ENCODE peak calls at places on chromosomes 16 and 17, in six cellular contexts. V is MM.1S, K is breast epithelium, O is mammary epithelial cell, Q is tibial nerve, G is cardiac muscle cell. W is an unnamed sample.

GRCh38 chr17:47705536-47706481 is 11.8 kb downstream of the TBKBP1 start:
- DNase-seq in V (no peak), K (no peak), O (no peak), Q (no peak), G (no peak), W (no peak)

GRCh38 chr17:61474235-61474927 is 22.2 kb downstream of the TBX4 start:
- DNase-seq in V (no peak), K (peak; percentile 52), O (peak; percentile 98), Q (no peak), G (peak; percentile 27), W (peak; percentile 96)

GRCh38 chr17:50163846-50164696 is 1.7 kb upstream of the SGCA start:
- DNase-seq in V (no peak), K (peak; percentile 81), O (no peak), Q (no peak), G (no peak), W (no peak)

GRCh38 chr17:35900280-35900679 is 20.1 kb upstream of the CCL5 start:
- DNase-seq in V (no peak), K (no peak), O (no peak), Q (no peak), G (no peak), W (no peak)

GRCh38 chr17:79941088-79942010 is 94.3 kb downstream of the TBC1D16 start:
- DNase-seq in V (no peak), K (no peak), O (no peak), Q (no peak), G (no peak), W (no peak)

GRCh38 chr17:80487511-80487910 is 11.1 kb upstream of the NPTX1 start:
- DNase-seq in V (no peak), K (no peak), O (no peak), Q (no peak), G (no peak), W (no peak)

GRCh38 chr16:1657841-1658240 is 20.2 kb upstream of the JPT2 start:
- DNase-seq in V (no peak), K (no peak), O (no peak), Q (no peak), G (no peak), W (no peak)

GRCh38 chr16:8675183-8676159 is 1.1 kb downstream of the ABAT start:
- DNase-seq in V (no peak), K (no peak), O (no peak), Q (no peak), G (peak; percentile 18), W (no peak)

GRCh38 chr16:2008631-2009301 is 855 bp downstream of the ZNF598 start:
- DNase-seq in V (peak; percentile 34), K (no peak), O (no peak), Q (no peak), G (peak; percentile 58), W (no peak)

GRCh38 chr16:80063028-80063767 is 462.7 kb upstream of the MAF start:
- DNase-seq in V (no peak), K (no peak), O (no peak), Q (no peak), G (no peak), W (no peak)

GRCh38 chr16:29702307-29702706 is 23.3 kb downstream of the QPRT start:
- DNase-seq in V (peak; percentile 30), K (no peak), O (no peak), Q (no peak), G (no peak), W (no peak)

GRCh38 chr17:58248955-58249269 is 10.5 kb downstream of the LPO start:
- DNase-seq in V (no peak), K (no peak), O (no peak), Q (no peak), G (no peak), W (no peak)

GRCh38 chr17:52297230-52298010 is 138.9 kb upstream of the CA10 start:
- DNase-seq in V (no peak), K (no peak), O (peak; percentile 24), Q (no peak), G (no peak), W (no peak)

GRCh38 chr17:78486946-78487680 is 90.1 kb downstream of the DNAH17 start:
- DNase-seq in V (no peak), K (no peak), O (no peak), Q (no peak), G (no peak), W (no peak)

GRCh38 chr16:8849411-8850011 is 19.3 kb downstream of the CARHSP1 start:
- DNase-seq in V (no peak), K (no peak), O (no peak), Q (no peak), G (peak; percentile 84), W (no peak)

GRCh38 chr16:23248261-23249194 is 53.6 kb upstream of the SCNN1B start:
- DNase-seq in V (no peak), K (peak; percentile 63), O (peak; percentile 79), Q (no peak), G (no peak), W (no peak)

DNA sequence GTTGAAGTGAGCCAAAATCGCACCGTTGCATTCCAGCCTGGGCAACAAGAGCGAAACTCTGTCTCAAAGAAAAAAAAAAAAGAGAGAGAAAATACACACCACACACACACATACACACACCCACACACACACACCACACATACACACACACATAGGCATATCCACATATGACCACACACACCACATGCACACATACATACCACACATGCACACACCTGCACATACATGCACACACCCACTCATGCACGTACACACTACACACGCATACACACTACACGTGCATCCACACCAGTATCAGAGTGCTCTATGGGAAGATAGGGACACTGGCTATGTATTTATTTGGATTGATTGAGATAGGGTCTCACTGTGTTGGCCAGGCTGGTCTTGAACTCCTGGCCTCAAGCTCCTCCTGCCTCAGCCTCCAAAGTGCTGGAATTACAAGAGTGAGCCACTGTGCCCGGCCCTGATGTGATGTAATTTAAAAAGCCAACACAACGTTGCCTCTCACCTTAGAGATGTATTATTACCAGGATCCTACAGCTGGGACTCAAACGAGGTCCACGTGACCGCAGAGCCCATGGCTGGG is 17.8 kb upstream of the GINS2 start:
- DNase-seq in V (no peak), K (no peak), O (no peak), Q (no peak), G (no peak), W (no peak)
- H3K27ac ChIP-seq in V (no peak overlapping the region), K (no peak overlapping the region), O (no peak overlapping the region), Q (no peak overlapping the region), G (no peak overlapping the region), W (no peak overlapping the region)

GRCh38 chr17:40605301-40605700 is 40.0 kb upstream of the CCR7 start:
- DNase-seq in V (no peak), K (no peak), O (no peak), Q (no peak), G (no peak), W (no peak)

GRCh38 chr17:40607641-40608040 is 40.0 kb downstream of the SMARCE1 start:
- DNase-seq in V (no peak), K (no peak), O (no peak), Q (no peak), G (no peak), W (no peak)

GRCh38 chr17:40606548-40607353 is 40.9 kb downstream of the SMARCE1 start:
- DNase-seq in V (no peak), K (no peak), O (no peak), Q (no peak), G (no peak), W (no peak)

GRCh38 chr17:40610359-40610758 is 37.3 kb downstream of the SMARCE1 start:
- DNase-seq in V (no peak), K (no peak), O (no peak), Q (no peak), G (no peak), W (no peak)

DNA sequence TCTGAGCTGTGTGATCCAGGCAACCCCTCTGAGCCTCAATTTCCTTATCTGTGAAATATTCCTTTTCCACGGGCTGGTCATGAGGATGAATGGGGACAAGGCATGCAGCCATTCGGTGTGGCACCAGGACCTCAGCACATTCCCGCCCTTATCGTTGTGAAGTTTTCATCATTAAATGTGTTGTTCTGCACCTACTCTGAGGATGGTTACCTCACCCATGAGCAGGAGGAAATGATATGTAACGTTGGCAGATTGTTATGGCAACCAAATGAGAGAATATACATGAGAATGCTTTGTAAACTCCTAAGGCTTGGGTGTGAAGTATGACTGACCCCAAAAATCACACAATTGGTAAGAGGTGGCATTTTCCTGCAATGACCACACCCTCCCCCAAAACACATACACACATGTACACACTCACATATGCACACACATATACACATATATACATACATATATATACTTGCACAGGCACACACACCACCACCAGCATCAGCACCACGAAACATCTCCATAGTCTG is 39.5 kb downstream of the SMARCE1 start:
- DNase-seq in V (no peak), K (no peak), O (no peak), Q (no peak), G (no peak), W (no peak)
- H3K27ac ChIP-seq in V (no peak overlapping the region), K (peak overlapping the region; percentile 84), O (no peak overlapping the region), Q (no peak overlapping the region), G (no peak overlapping the region), W (no peak overlapping the region)

GRCh38 chr16:58516768-58517107 is 1.4 kb downstream of the SETD6 start:
- DNase-seq in V (no peak), K (no peak), O (no peak), Q (no peak), G (no peak), W (no peak)

GRCh38 chr16:58518083-58518979 is 3.0 kb downstream of the SETD6 start:
- DNase-seq in V (no peak), K (no peak), O (no peak), Q (no peak), G (no peak), W (no peak)

GRCh38 chr16:58518980-58519368 is 3.7 kb downstream of the SETD6 start:
- DNase-seq in V (no peak), K (no peak), O (no peak), Q (no peak), G (no peak), W (no peak)

GRCh38 chr16:58515871-58516767 is 802 bp downstream of the SETD6 start:
- DNase-seq in V (peak; percentile 84), K (no peak), O (peak; percentile 61), Q (no peak), G (peak; percentile 6), W (peak; percentile 14)

GRCh38 chr16:58519707-58520106 is 4.4 kb downstream of the SETD6 start:
- DNase-seq in V (no peak), K (no peak), O (no peak), Q (no peak), G (no peak), W (no peak)
- H3K27ac ChIP-seq in V (no peak overlapping the region), K (no peak overlapping the region), O (no peak overlapping the region), Q (no peak overlapping the region), G (no peak overlapping the region), W (no peak overlapping the region)

DNA sequence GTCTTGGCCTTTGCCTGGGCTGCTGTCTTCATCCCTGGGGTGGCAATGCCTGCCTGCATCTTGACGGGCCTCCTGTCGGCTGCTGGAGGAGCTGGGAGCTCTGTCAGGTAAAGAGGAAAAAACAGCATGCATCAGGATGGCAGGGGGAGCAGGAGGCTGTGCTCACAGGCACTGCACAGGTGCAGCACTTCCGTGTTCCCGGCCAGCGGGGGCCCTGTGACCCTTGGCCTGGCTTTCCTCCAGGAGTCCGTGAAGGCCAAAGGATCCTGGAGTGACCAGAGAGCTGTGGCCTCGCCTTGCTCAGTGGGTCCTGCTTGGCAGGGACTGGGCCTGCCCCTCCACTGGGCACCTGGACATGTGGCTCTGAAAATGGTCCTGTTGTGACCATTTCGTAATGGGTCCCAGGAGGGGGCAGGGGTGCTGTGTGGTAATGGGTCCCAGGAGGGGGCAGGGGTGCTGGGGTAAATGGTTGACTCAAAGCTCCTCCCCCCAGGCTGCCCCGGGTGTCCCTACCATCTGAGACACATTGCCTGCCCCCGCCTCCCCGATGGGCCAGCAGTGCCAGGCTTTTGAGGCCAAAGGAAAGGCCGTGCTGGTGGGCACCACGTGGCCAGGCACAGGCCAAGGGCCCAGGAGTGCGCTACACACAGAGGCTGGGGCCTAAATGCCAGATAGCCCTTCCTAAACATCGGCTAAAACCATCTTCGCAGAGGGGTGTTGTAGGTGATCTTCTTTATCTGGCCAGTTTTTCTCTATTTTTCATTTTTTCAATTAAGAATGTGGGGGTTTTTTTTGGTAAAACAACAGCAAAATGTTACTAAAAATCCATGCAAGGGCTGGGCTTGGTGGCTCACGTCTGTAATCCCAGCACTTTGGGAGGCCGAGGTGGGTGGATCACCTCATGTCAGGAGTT is 4.0 kb upstream of the FASN start:
- DNase-seq in V (no peak), K (no peak), O (no peak), Q (no peak), G (no peak), W (no peak)
- H3K27ac ChIP-seq in V (no peak overlapping the region), K (peak overlapping the region; percentile 96), O (no peak overlapping the region), Q (peak overlapping the region; percentile 58), G (no peak overlapping the region), W (no peak overlapping the region)